ENCODE peak calls at places on chromosomes 6 and 20, in four cellular contexts. One of them, this sample, is unnamed.

GRCh38 chr6:13573669-13574110 is 711 bp upstream of the SIRT5 start:
- DNase-seq in dermis blood vessel endothelial cell: peak; percentile 55
- DNase-seq in cardiac muscle cell: peak; percentile 3
- DNase-seq in iris pigment epithelial cell: peak; percentile 34
- DNase-seq in this sample: peak; percentile 27

GRCh38 chr6:4036581-4036980 is 42.4 kb downstream of the FAM217A start:
- DNase-seq in cardiac muscle cell: no peak
- DNase-seq in iris pigment epithelial cell: no peak
- DNase-seq in dermis blood vessel endothelial cell: no peak
- DNase-seq in this sample: no peak

GRCh38 chr6:170516783-170517616 is 36.1 kb downstream of the PSMB1 start:
- DNase-seq in iris pigment epithelial cell: peak; percentile 78
- DNase-seq in dermis blood vessel endothelial cell: peak; percentile 81
- DNase-seq in cardiac muscle cell: peak; percentile 82
- DNase-seq in this sample: peak; percentile 82

GRCh38 chr6:76694779-76695178 is 622.3 kb upstream of the IMPG1 start:
- DNase-seq in cardiac muscle cell: peak; percentile 17
- DNase-seq in dermis blood vessel endothelial cell: no peak
- DNase-seq in iris pigment epithelial cell: no peak
- DNase-seq in this sample: no peak

GRCh38 chr6:119147101-119148053 is 68.9 kb upstream of the FAM184A start:
- DNase-seq in cardiac muscle cell: no peak
- DNase-seq in dermis blood vessel endothelial cell: peak; percentile 72
- DNase-seq in iris pigment epithelial cell: peak; percentile 97
- DNase-seq in this sample: peak; percentile 98

GRCh38 chr20:62766716-62767115 is 29.6 kb upstream of the MRGBP start:
- DNase-seq in dermis blood vessel endothelial cell: no peak
- DNase-seq in iris pigment epithelial cell: no peak
- DNase-seq in cardiac muscle cell: no peak
- DNase-seq in this sample: no peak

GRCh38 chr20:24134284-24134683 is 145.7 kb upstream of the GGTLC1 start:
- DNase-seq in iris pigment epithelial cell: no peak
- DNase-seq in cardiac muscle cell: no peak
- DNase-seq in dermis blood vessel endothelial cell: peak; percentile 42
- DNase-seq in this sample: peak; percentile 25

GRCh38 chr6:137175157-137175889 is 1.9 kb upstream of the IL22RA2 start:
- DNase-seq in cardiac muscle cell: no peak
- DNase-seq in dermis blood vessel endothelial cell: no peak
- DNase-seq in iris pigment epithelial cell: no peak
- DNase-seq in this sample: no peak

GRCh38 chr6:14772188-14772587 is 473.7 kb upstream of the JARID2 start:
- DNase-seq in iris pigment epithelial cell: no peak
- DNase-seq in cardiac muscle cell: no peak
- DNase-seq in dermis blood vessel endothelial cell: no peak
- DNase-seq in this sample: no peak

GRCh38 chr6:111871725-111872520 is 1.3 kb downstream of the FYN start:
- DNase-seq in dermis blood vessel endothelial cell: peak; percentile 57
- DNase-seq in cardiac muscle cell: peak; percentile 45
- DNase-seq in iris pigment epithelial cell: peak; percentile 24
- DNase-seq in this sample: peak; percentile 51

GRCh38 chr20:51930775-51931174 is 128.5 kb upstream of the SALL4 start:
- DNase-seq in cardiac muscle cell: no peak
- DNase-seq in dermis blood vessel endothelial cell: peak; percentile 98
- DNase-seq in iris pigment epithelial cell: peak; percentile 92
- DNase-seq in this sample: peak; percentile 87

GRCh38 chr6:82067021-82067420 is 180.5 kb downstream of the IBTK start:
- DNase-seq in dermis blood vessel endothelial cell: peak; percentile 14
- DNase-seq in cardiac muscle cell: no peak
- DNase-seq in iris pigment epithelial cell: peak; percentile 15
- DNase-seq in this sample: no peak

GRCh38 chr20:4491643-4492042 is 230.1 kb upstream of the PRND start:
- DNase-seq in dermis blood vessel endothelial cell: no peak
- DNase-seq in iris pigment epithelial cell: no peak
- DNase-seq in cardiac muscle cell: no peak
- DNase-seq in this sample: no peak

GRCh38 chr6:150987371-150987828 is 121.9 kb downstream of the MTHFD1L start:
- DNase-seq in dermis blood vessel endothelial cell: peak; percentile 32
- DNase-seq in cardiac muscle cell: no peak
- DNase-seq in iris pigment epithelial cell: peak; percentile 67
- DNase-seq in this sample: no peak

GRCh38 chr20:62856931-62857619 is 4.5 kb downstream of the TCFL5 start:
- DNase-seq in iris pigment epithelial cell: no peak
- DNase-seq in cardiac muscle cell: no peak
- DNase-seq in dermis blood vessel endothelial cell: no peak
- DNase-seq in this sample: no peak

GRCh38 chr6:68738039-68738438 is 103.0 kb downstream of the ADGRB3 start:
- DNase-seq in dermis blood vessel endothelial cell: no peak
- DNase-seq in cardiac muscle cell: no peak
- DNase-seq in iris pigment epithelial cell: no peak
- DNase-seq in this sample: no peak

GRCh38 chr20:62136283-62137091 is 6.7 kb downstream of the PSMA7 start:
- DNase-seq in cardiac muscle cell: peak; percentile 80
- DNase-seq in iris pigment epithelial cell: peak; percentile 73
- DNase-seq in dermis blood vessel endothelial cell: peak; percentile 87
- DNase-seq in this sample: peak; percentile 70

GRCh38 chr6:106997392-106998257 is 23.1 kb upstream of the CD24 start:
- DNase-seq in iris pigment epithelial cell: peak; percentile 71
- DNase-seq in cardiac muscle cell: peak; percentile 76
- DNase-seq in dermis blood vessel endothelial cell: peak; percentile 64
- DNase-seq in this sample: peak; percentile 62

GRCh38 chr6:111848262-111848661 is 25.0 kb downstream of the FYN start:
- DNase-seq in cardiac muscle cell: no peak
- DNase-seq in dermis blood vessel endothelial cell: no peak
- DNase-seq in iris pigment epithelial cell: no peak
- DNase-seq in this sample: no peak

GRCh38 chr6:136378888-136379287 is 89.2 kb upstream of the BCLAF1 start:
- DNase-seq in iris pigment epithelial cell: peak; percentile 5
- DNase-seq in dermis blood vessel endothelial cell: no peak
- DNase-seq in cardiac muscle cell: no peak
- DNase-seq in this sample: no peak

This sample was measured in fibroblast of the aortic adventitia.